ENCODE peak calls at places on chromosome 13, in seven cellular contexts. N, C, W, S, X, I and J are unnamed samples. For H3K36me3, the result is how much of the 10 kb centered on the place peaks cover.

GRCh38 chr13:73708393-73708985 is 425.7 kb downstream of the KLF12 start:
- DNase-seq in I (peak), C (peak), X (peak), S (peak), N (no peak), W (peak), J (peak)

GRCh38 chr13:20495087-20496023 is 30.3 kb downstream of the CRYL1 start:
- DNase-seq in S (peak), X (peak), C (peak), W (peak), N (no peak), I (peak), J (no peak)

GRCh38 chr13:52447815-52448552 is 2.5 kb downstream of the VPS36 start:
- DNase-seq in S (no peak), N (no peak), C (no peak), W (no peak), X (no peak), I (no peak), J (no peak)

GRCh38 chr13:49400755-49401659 is 42.9 kb downstream of the CAB39L start:
- DNase-seq in X (peak), S (peak), W (peak), N (no peak), I (peak), C (no peak), J (no peak)

GRCh38 chr13:75271851-75272250 is 210.1 kb downstream of the TBC1D4 start:
- DNase-seq in I (no peak), X (no peak), S (no peak), W (no peak), C (no peak), N (no peak), J (no peak)

GRCh38 chr13:30257433-30258099 is 49.8 kb downstream of the KATNAL1 start:
- DNase-seq in X (no peak), C (no peak), S (no peak), I (no peak), W (no peak), N (no peak), J (no peak)

GRCh38 chr13:35502456-35502855 is 26.0 kb upstream of the MAB21L1 start:
- DNase-seq in N (no peak), S (no peak), X (no peak), I (no peak), C (no peak), W (no peak), J (no peak)

GRCh38 chr13:33197551-33197971 is 88.0 kb downstream of the STARD13 start:
- DNase-seq in X (no peak), I (no peak), C (no peak), W (no peak), N (no peak), S (no peak), J (no peak)

GRCh38 chr13:38897521-38897920 is 93.1 kb downstream of the STOML3 start:
- DNase-seq in S (no peak), W (no peak), I (no peak), X (no peak), N (no peak), C (no peak), J (no peak)

GRCh38 chr13:98576215-98576945 is 527 bp downstream of the STK24 start:
- DNase-seq in W (peak), C (peak), S (peak), N (peak), X (peak), I (peak), J (no peak)

GRCh38 chr13:113963376-113963775 is 10.5 kb downstream of the C13orf46 start:
- DNase-seq in C (no peak), S (no peak), N (peak), X (no peak), I (no peak), W (no peak), J (no peak)

GRCh38 chr13:67736646-67737420 is 506.7 kb upstream of the PCDH9 start:
- DNase-seq in C (no peak), I (no peak), S (no peak), W (no peak), X (no peak), N (no peak), J (peak)

GRCh38 chr13:75633285-75633684 is 2.8 kb upstream of the LMO7 start:
- DNase-seq in C (no peak), X (no peak), S (no peak), N (no peak), W (no peak), I (no peak), J (no peak)

GRCh38 chr13:54733639-54734038 is 1705.0 kb downstream of the OLFM4 start:
- DNase-seq in X (no peak), N (no peak), W (no peak), C (no peak), S (no peak), I (no peak), J (peak)

GRCh38 chr13:65966991-65967451 is 1263.1 kb downstream of the PCDH9 start:
- DNase-seq in C (no peak), N (no peak), I (no peak), W (no peak), X (no peak), S (no peak), J (peak)

GRCh38 chr13:23289917-23290357 is 109.2 kb downstream of the SGCG start:
- DNase-seq in C (no peak), W (no peak), N (no peak), S (peak), I (no peak), X (no peak), J (no peak)

GRCh38 chr13:83377486-83377885 is 504.8 kb downstream of the SLITRK1 start:
- DNase-seq in X (no peak), N (no peak), W (no peak), S (no peak), C (no peak), I (no peak), J (no peak)

GRCh38 chr13:29386246-29386645 is 209.2 kb downstream of the SLC7A1 start:
- DNase-seq in S (no peak), X (no peak), W (no peak), N (no peak), C (no peak), I (no peak), J (no peak)

GRCh38 chr13:29684441-29684840 is 89.0 kb upstream of the SLC7A1 start:
- DNase-seq in X (no peak), I (no peak), S (no peak), N (no peak), W (no peak), C (no peak), J (no peak)

GRCh38 chr13:83883061-83883523 is 818 bp upstream of the SLITRK1 start:
- DNase-seq in X (no peak), N (no peak), I (no peak), C (no peak), S (no peak), W (no peak), J (no peak)

GRCh38 chr13:81487151-81487550 is 1146.2 kb upstream of the SPRY2 start:
- DNase-seq in C (no peak), I (no peak), W (no peak), X (no peak), N (no peak), S (no peak), J (peak)

GRCh38 chr13:60671386-60671785 is 274.4 kb downstream of the TDRD3 start:
- DNase-seq in N (no peak), I (no peak), C (no peak), W (no peak), X (no peak), S (no peak), J (no peak)

GRCh38 chr13:25463496-25463895 is 91.7 kb downstream of the ATP8A2 start:
- DNase-seq in I (no peak), C (no peak), S (no peak), W (no peak), N (no peak), X (no peak), J (no peak)

GRCh38 chr13:32150794-32151193 is 119.2 kb downstream of the FRY start:
- DNase-seq in I (peak), N (peak), W (no peak), X (peak), C (no peak), S (peak), J (no peak)

GRCh38 chr13:28983661-28984060 is 163.5 kb downstream of the MTUS2 start:
- DNase-seq in N (no peak), X (no peak), I (no peak), W (peak), C (no peak), S (no peak), J (no peak)

GRCh38 chr13:101916758-101917474 is 464.4 kb downstream of the ITGBL1 start:
- DNase-seq in S (no peak), X (no peak), I (no peak), N (no peak), C (no peak), W (no peak), J (no peak)

GRCh38 chr13:28147489-28147888 is 9.1 kb downstream of the PAN3 start:
- DNase-seq in X (no peak), C (no peak), W (no peak), S (no peak), N (no peak), I (no peak), J (no peak)

GRCh38 chr13:48411281-48412099 is 1.4 kb downstream of the LPAR6 start:
- DNase-seq in N (no peak), W (no peak), C (peak), I (no peak), X (no peak), S (no peak), J (no peak)

GRCh38 chr13:72960114-72960513 is 98.7 kb upstream of the KLF5 start:
- DNase-seq in I (no peak), W (no peak), X (no peak), S (no peak), N (no peak), C (no peak), J (no peak)

GRCh38 chr13:87172166-87172825 is 498.9 kb upstream of the SLITRK5 start:
- DNase-seq in N (no peak), W (no peak), X (no peak), S (no peak), I (no peak), C (no peak), J (no peak)

GRCh38 chr13:79604752-79605151 is 123.8 kb downstream of the NDFIP2 start:
- DNase-seq in N (no peak), X (no peak), S (no peak), C (no peak), W (no peak), I (no peak), J (no peak)

GRCh38 chr13:28171266-28171665 is 32.9 kb downstream of the PAN3 start:
- DNase-seq in C (no peak), X (no peak), N (no peak), W (no peak), I (no peak), S (no peak), J (no peak)

GRCh38 chr13:77136902-77137420 is 110.0 kb upstream of the FBXL3 start:
- DNase-seq in X (no peak), C (no peak), S (no peak), W (no peak), N (no peak), I (no peak), J (peak)
- H3K36me3 ChIP-seq in X (under half), C (half or more), S (half or more), W (under half), N (under half), I (under half), J (under half)

DNA sequence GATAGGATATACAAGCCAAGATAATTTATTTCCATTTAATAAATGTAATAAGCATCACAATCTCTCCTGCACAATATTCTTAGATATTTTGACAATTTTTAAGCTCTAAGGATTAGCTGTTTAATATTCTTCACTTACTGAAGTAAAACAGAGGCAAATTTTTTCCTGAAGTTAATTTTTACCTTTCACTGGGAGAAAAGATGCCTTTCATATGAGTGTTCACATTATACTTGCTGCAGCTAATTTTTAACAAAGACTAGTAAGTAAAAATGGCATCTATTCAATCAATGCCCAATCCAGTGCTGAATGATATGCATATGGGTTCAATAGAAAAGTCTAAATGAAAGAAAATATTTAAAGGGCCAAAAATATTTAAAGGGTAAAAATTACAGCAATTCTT is 377.2 kb upstream of the GPC6 start:
- DNase-seq in C (no peak), W (no peak), N (no peak), I (no peak), X (no peak), S (no peak), J (no peak)
- H3K36me3 ChIP-seq in C (under half), W (under half), N (under half), I (under half), X (under half), S (under half), J (under half)

GRCh38 chr13:110509478-110509926 is 52.0 kb downstream of the RAB20 start:
- DNase-seq in S (no peak), W (no peak), X (no peak), I (no peak), C (no peak), N (no peak), J (no peak)

GRCh38 chr13:110506396-110506795 is 55.1 kb downstream of the RAB20 start:
- DNase-seq in C (no peak), N (no peak), X (no peak), W (peak), I (no peak), S (no peak), J (no peak)

GRCh38 chr13:110507678-110508381 is 53.7 kb downstream of the RAB20 start:
- DNase-seq in C (no peak), S (peak), X (peak), W (peak), I (no peak), N (peak), J (no peak)

GRCh38 chr13:110505594-110505993 is 55.9 kb downstream of the RAB20 start:
- DNase-seq in C (no peak), I (no peak), W (no peak), N (no peak), S (no peak), X (no peak), J (no peak)

DNA sequence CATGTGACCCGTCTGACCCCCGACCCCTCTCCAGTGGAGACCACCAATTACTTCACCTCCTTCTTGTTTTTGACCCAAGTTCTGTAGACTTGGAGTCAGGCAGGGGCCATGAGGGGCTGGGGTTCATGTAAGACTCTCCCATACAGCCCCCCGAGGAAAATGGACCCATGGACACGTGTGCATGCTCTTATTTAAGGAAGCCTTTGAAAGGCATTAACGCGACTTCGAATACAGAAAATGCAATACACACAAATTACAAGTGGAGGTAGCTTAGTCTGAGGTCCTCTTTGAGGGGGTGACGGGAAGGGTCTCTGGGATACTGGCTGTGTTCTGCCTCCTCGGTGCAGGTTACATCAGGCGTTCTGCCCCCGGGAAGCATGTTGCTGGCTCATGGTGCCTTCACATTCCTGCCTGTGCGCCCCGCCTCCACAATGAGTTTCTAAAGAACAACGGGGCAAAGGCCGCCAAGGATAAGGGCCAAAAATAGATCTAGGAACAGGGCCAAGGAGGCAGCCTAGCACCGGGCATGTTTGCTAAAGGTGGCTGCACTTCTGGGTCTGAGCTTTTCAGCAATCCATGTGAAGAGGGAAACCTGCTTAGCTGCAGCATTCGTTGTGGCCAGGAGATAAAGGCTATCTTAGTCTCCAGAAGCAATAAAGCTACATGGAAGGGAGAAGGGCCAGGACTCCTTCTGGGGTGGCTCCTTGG is 54.5 kb downstream of the RAB20 start:
- DNase-seq in I (no peak), N (peak), X (peak), S (peak), W (peak), C (no peak), J (no peak)
- H3K36me3 ChIP-seq in I (under half), N (under half), X (under half), S (half or more), W (under half), C (under half), J (half or more)

GRCh38 chr13:45339867-45340266 is 1.1 kb downstream of the TPT1 start:
- DNase-seq in C (peak), S (no peak), N (no peak), W (no peak), I (no peak), X (no peak), J (no peak)

GRCh38 chr13:45337803-45338202 is 3.2 kb downstream of the TPT1 start:
- DNase-seq in I (no peak), C (no peak), S (no peak), W (no peak), N (no peak), X (no peak), J (no peak)

GRCh38 chr13:45340422-45341033 is 455 bp downstream of the TPT1 start:
- DNase-seq in N (peak), C (peak), I (peak), S (peak), W (peak), X (peak), J (peak)

GRCh38 chr13:45341034-45341798 is at the start of gene TPT1:
- DNase-seq in C (peak), N (peak), I (peak), W (peak), X (peak), S (peak), J (peak)

GRCh38 chr13:45339399-45339798 is 1.6 kb downstream of the TPT1 start:
- DNase-seq in N (no peak), I (no peak), C (no peak), S (no peak), W (no peak), X (no peak), J (no peak)
- H3K36me3 ChIP-seq in N (under half), I (under half), C (under half), S (half or more), W (half or more), X (under half), J (half or more)

GRCh38 chr13:112833551-112834257 is 135.3 kb upstream of the MCF2L start:
- DNase-seq in I (no peak), X (no peak), N (no peak), C (no peak), S (no peak), W (no peak), J (no peak)
- H3K36me3 ChIP-seq in I (under half), X (under half), N (under half), C (half or more), S (half or more), W (under half), J (half or more)

GRCh38 chr13:26682606-26683005 is 78.0 kb downstream of the GPR12 start:
- DNase-seq in N (no peak), I (no peak), C (no peak), X (no peak), S (no peak), W (no peak), J (no peak)

GRCh38 chr13:26686285-26686684 is 74.3 kb downstream of the GPR12 start:
- DNase-seq in C (no peak), W (no peak), X (no peak), N (no peak), I (no peak), S (no peak), J (no peak)

GRCh38 chr13:26681036-26681435 is 79.5 kb downstream of the GPR12 start:
- DNase-seq in N (no peak), W (no peak), I (no peak), C (no peak), S (no peak), X (no peak), J (no peak)

GRCh38 chr13:26688286-26688685 is 72.3 kb downstream of the GPR12 start:
- DNase-seq in X (no peak), I (no peak), N (no peak), S (no peak), W (no peak), C (no peak), J (no peak)

DNA sequence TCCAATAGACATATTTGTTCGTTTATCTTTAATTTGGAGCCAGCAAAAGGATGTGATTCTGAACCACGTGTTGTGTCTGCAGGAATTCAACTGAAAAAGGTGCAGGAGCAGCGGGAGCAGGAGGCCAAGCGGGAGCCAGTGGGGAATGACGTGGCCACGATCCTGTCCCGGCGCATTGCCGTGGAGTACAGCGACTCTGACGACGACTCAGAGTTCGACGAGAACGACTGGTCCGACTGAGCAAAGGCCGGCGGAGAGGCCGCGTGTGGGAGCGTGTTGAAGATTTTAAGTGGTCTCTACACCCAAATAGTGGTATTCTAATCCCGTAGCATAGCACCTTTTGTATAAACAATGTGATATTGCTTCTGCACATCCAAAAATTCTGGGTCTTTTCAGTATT is 75.0 kb downstream of the GPR12 start:
- DNase-seq in X (no peak), C (no peak), W (no peak), S (no peak), N (no peak), I (no peak), J (no peak)
- H3K36me3 ChIP-seq in X (under half), C (under half), W (under half), S (half or more), N (under half), I (under half), J (under half)

GRCh38 chr13:112828756-112829155 is 138.9 kb downstream of the ATP11A start:
- DNase-seq in X (no peak), W (no peak), I (peak), N (no peak), S (no peak), C (no peak), J (no peak)
- H3K36me3 ChIP-seq in X (under half), W (under half), I (under half), N (under half), S (half or more), C (half or more), J (half or more)

DNA sequence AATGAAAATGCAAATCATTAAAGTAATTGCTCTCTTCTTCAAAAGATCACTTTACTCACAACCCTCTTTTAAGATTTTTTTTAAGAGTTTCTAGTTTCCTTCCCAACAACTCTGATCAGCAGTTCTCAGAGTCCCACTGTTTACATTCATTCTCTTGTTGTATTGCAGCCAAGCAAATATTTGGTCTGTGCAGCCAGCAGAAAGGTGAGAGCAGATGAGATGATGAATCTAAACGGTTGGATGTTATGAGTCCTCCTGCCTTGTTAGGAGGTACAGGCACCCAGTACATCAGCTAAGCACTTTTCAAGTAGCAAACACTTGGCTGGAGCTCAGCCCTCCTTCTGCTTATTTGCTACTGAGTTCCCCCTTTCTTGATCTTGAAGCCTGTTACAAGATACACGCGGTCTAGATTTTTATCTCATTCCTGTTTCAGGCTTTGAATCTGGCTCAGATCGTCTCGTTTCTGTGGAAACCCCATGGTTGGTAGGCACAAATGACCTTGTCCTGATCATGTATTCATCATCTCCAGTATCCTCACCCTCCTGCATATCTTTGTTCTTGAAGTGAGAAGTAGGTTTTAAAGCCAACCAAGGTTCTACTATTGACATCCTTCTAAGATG is 300.7 kb downstream of the DCT start:
- DNase-seq in N (no peak), I (no peak), X (no peak), S (no peak), C (no peak), W (no peak), J (no peak)
- H3K36me3 ChIP-seq in N (under half), I (under half), X (under half), S (under half), C (under half), W (under half), J (under half)

GRCh38 chr13:110669036-110669435 is 36.9 kb downstream of the CARS2 start:
- DNase-seq in X (no peak), I (no peak), C (no peak), W (no peak), S (no peak), N (no peak), J (no peak)
- H3K36me3 ChIP-seq in X (under half), I (under half), C (under half), W (under half), S (half or more), N (under half), J (half or more)